ENCODE peak calls at places on chromosomes 16 and 17, in four cellular contexts. One of them, this sample, is unnamed.

GRCh38 chr16:27977966-27978365 is 85.5 kb downstream of the GSG1L start:
- DNase-seq in lower leg skin: no peak
- DNase-seq in AG09319: no peak
- DNase-seq in esophagus squamous epithelium: no peak
- DNase-seq in this sample: no peak

GRCh38 chr17:11747441-11747840 is 149.2 kb downstream of the DNAH9 start:
- DNase-seq in lower leg skin: no peak
- DNase-seq in AG09319: no peak
- DNase-seq in esophagus squamous epithelium: no peak
- DNase-seq in this sample: no peak

GRCh38 chr17:50768348-50768761 is 1.0 kb upstream of the ANKRD40CL start:
- DNase-seq in lower leg skin: peak
- DNase-seq in AG09319: no peak
- DNase-seq in esophagus squamous epithelium: no peak
- DNase-seq in this sample: no peak

GRCh38 chr17:75517277-75517865 is 1.0 kb downstream of the TSEN54 start:
- DNase-seq in lower leg skin: no peak
- DNase-seq in AG09319: no peak
- DNase-seq in esophagus squamous epithelium: no peak
- DNase-seq in this sample: no peak

GRCh38 chr16:57914244-57915173 is 56.4 kb downstream of the CNGB1 start:
- DNase-seq in lower leg skin: no peak
- DNase-seq in AG09319: no peak
- DNase-seq in esophagus squamous epithelium: no peak
- DNase-seq in this sample: no peak

GRCh38 chr17:37060966-37061365 is 112.2 kb downstream of the AATF start:
- DNase-seq in lower leg skin: no peak
- DNase-seq in AG09319: no peak
- DNase-seq in esophagus squamous epithelium: no peak
- DNase-seq in this sample: no peak

GRCh38 chr17:19578545-19578944 is 44.9 kb downstream of the SLC47A1 start:
- DNase-seq in lower leg skin: no peak
- DNase-seq in AG09319: no peak
- DNase-seq in esophagus squamous epithelium: no peak
- DNase-seq in this sample: no peak

GRCh38 chr17:39928868-39929651 is 1.5 kb downstream of the LRRC3C start:
- DNase-seq in lower leg skin: no peak
- DNase-seq in AG09319: peak
- DNase-seq in esophagus squamous epithelium: no peak
- DNase-seq in this sample: no peak

GRCh38 chr17:68759002-68759342 is 157.8 kb upstream of the FAM20A start:
- DNase-seq in lower leg skin: no peak
- DNase-seq in AG09319: no peak
- DNase-seq in esophagus squamous epithelium: no peak
- DNase-seq in this sample: no peak

GRCh38 chr17:32266389-32267269 is 997 bp downstream of the RHBDL3 start:
- DNase-seq in lower leg skin: no peak
- DNase-seq in AG09319: no peak
- DNase-seq in esophagus squamous epithelium: no peak
- DNase-seq in this sample: peak

GRCh38 chr17:47742319-47743181 is 9.5 kb downstream of the TBX21 start:
- DNase-seq in lower leg skin: no peak
- DNase-seq in AG09319: no peak
- DNase-seq in esophagus squamous epithelium: no peak
- DNase-seq in this sample: peak

GRCh38 chr16:75267631-75268264 is 16.3 kb upstream of the BCAR1 start:
- DNase-seq in lower leg skin: no peak
- DNase-seq in AG09319: no peak
- DNase-seq in esophagus squamous epithelium: no peak
- DNase-seq in this sample: no peak

GRCh38 chr17:8151641-8152111 is 528 bp downstream of the PER1 start:
- DNase-seq in lower leg skin: peak
- DNase-seq in AG09319: no peak
- DNase-seq in esophagus squamous epithelium: no peak
- DNase-seq in this sample: no peak

GRCh38 chr17:35708951-35709350 is 22.5 kb upstream of the RASL10B start:
- DNase-seq in lower leg skin: no peak
- DNase-seq in AG09319: no peak
- DNase-seq in esophagus squamous epithelium: no peak
- DNase-seq in this sample: no peak

GRCh38 chr17:45260204-45260783 is 1.6 kb downstream of the SPATA32 start:
- DNase-seq in lower leg skin: no peak
- DNase-seq in AG09319: no peak
- DNase-seq in esophagus squamous epithelium: no peak
- DNase-seq in this sample: no peak

GRCh38 chr16:28149016-28149888 is 62.5 kb downstream of the XPO6 start:
- DNase-seq in lower leg skin: no peak
- DNase-seq in AG09319: no peak
- DNase-seq in esophagus squamous epithelium: no peak
- DNase-seq in this sample: no peak

GRCh38 chr17:49748791-49749190 is 15.1 kb downstream of the FAM117A start:
- DNase-seq in lower leg skin: no peak
- DNase-seq in AG09319: no peak
- DNase-seq in esophagus squamous epithelium: no peak
- DNase-seq in this sample: no peak

GRCh38 chr16:11087691-11088431 is 143.5 kb downstream of the CLEC16A start:
- DNase-seq in lower leg skin: no peak
- DNase-seq in AG09319: no peak
- DNase-seq in esophagus squamous epithelium: no peak
- DNase-seq in this sample: no peak

GRCh38 chr16:60271382-60272180 is 1537.5 kb upstream of the GOT2 start:
- DNase-seq in lower leg skin: no peak
- DNase-seq in AG09319: no peak
- DNase-seq in esophagus squamous epithelium: no peak
- DNase-seq in this sample: no peak

GRCh38 chr17:44829558-44830358 is at the start of gene GJC1:
- DNase-seq in lower leg skin: no peak
- DNase-seq in AG09319: no peak
- DNase-seq in esophagus squamous epithelium: no peak
- DNase-seq in this sample: peak

GRCh38 chr17:78735832-78736525 is 46.1 kb downstream of the CYTH1 start:
- DNase-seq in lower leg skin: no peak
- DNase-seq in AG09319: no peak
- DNase-seq in esophagus squamous epithelium: no peak
- DNase-seq in this sample: no peak

GRCh38 chr17:5500804-5501391 is 14.5 kb downstream of the MIS12 start:
- DNase-seq in lower leg skin: peak
- DNase-seq in AG09319: peak
- DNase-seq in esophagus squamous epithelium: no peak
- DNase-seq in this sample: peak

GRCh38 chr17:7258731-7259554 is 3.3 kb downstream of the CLDN7 start:
- DNase-seq in lower leg skin: no peak
- DNase-seq in AG09319: no peak
- DNase-seq in esophagus squamous epithelium: no peak
- DNase-seq in this sample: no peak

GRCh38 chr17:39608601-39609000 is 881 bp upstream of the NEUROD2 start:
- DNase-seq in lower leg skin: no peak
- DNase-seq in AG09319: no peak
- DNase-seq in esophagus squamous epithelium: no peak
- DNase-seq in this sample: no peak

GRCh38 chr17:14919049-14919545 is 346.0 kb downstream of the PMP22 start:
- DNase-seq in lower leg skin: no peak
- DNase-seq in AG09319: no peak
- DNase-seq in esophagus squamous epithelium: no peak
- DNase-seq in this sample: peak

GRCh38 chr17:32007463-32008298 is 498 bp downstream of the LRRC37B start:
- DNase-seq in lower leg skin: no peak
- DNase-seq in AG09319: no peak
- DNase-seq in esophagus squamous epithelium: no peak
- DNase-seq in this sample: peak

GRCh38 chr17:77734371-77735050 is 224.0 kb upstream of the TNRC6C start:
- DNase-seq in lower leg skin: peak
- DNase-seq in AG09319: peak
- DNase-seq in esophagus squamous epithelium: no peak
- DNase-seq in this sample: no peak

GRCh38 chr16:83200005-83200779 is 573.4 kb downstream of the CDH13 start:
- DNase-seq in lower leg skin: no peak
- DNase-seq in AG09319: no peak
- DNase-seq in esophagus squamous epithelium: no peak
- DNase-seq in this sample: no peak

GRCh38 chr16:83215417-83216001 is 588.7 kb downstream of the CDH13 start:
- DNase-seq in lower leg skin: no peak
- DNase-seq in AG09319: no peak
- DNase-seq in esophagus squamous epithelium: no peak
- DNase-seq in this sample: peak

GRCh38 chr16:60031751-60032150 is 1297.6 kb upstream of the GOT2 start:
- DNase-seq in lower leg skin: no peak
- DNase-seq in AG09319: peak
- DNase-seq in esophagus squamous epithelium: no peak
- DNase-seq in this sample: no peak

GRCh38 chr16:75931043-75931442 is 204.8 kb upstream of the CPHXL start:
- DNase-seq in lower leg skin: no peak
- DNase-seq in AG09319: no peak
- DNase-seq in esophagus squamous epithelium: no peak
- DNase-seq in this sample: no peak

GRCh38 chr16:70661918-70662641 is 15.7 kb downstream of the IL34 start:
- DNase-seq in lower leg skin: no peak
- DNase-seq in AG09319: no peak
- DNase-seq in esophagus squamous epithelium: no peak
- DNase-seq in this sample: no peak

GRCh38 chr16:3654249-3654991 is at the start of gene DNASE1:
- DNase-seq in lower leg skin: no peak
- DNase-seq in AG09319: no peak
- DNase-seq in esophagus squamous epithelium: no peak
- DNase-seq in this sample: peak

GRCh38 chr16:76226011-76226410 is 51.2 kb upstream of the CNTNAP4 start:
- DNase-seq in lower leg skin: no peak
- DNase-seq in AG09319: no peak
- DNase-seq in esophagus squamous epithelium: no peak
- DNase-seq in this sample: no peak

GRCh38 chr16:85662036-85662812 is 26.5 kb downstream of the GINS2 start:
- DNase-seq in lower leg skin: no peak
- DNase-seq in AG09319: no peak
- DNase-seq in esophagus squamous epithelium: no peak
- DNase-seq in this sample: peak

GRCh38 chr16:85166699-85167588 is 54.7 kb upstream of the CIBAR2 start:
- DNase-seq in lower leg skin: no peak
- DNase-seq in AG09319: no peak
- DNase-seq in esophagus squamous epithelium: no peak
- DNase-seq in this sample: no peak

GRCh38 chr17:72691601-72692000 is 400.9 kb downstream of the SLC39A11 start:
- DNase-seq in lower leg skin: no peak
- DNase-seq in AG09319: no peak
- DNase-seq in esophagus squamous epithelium: no peak
- DNase-seq in this sample: no peak

DNA sequence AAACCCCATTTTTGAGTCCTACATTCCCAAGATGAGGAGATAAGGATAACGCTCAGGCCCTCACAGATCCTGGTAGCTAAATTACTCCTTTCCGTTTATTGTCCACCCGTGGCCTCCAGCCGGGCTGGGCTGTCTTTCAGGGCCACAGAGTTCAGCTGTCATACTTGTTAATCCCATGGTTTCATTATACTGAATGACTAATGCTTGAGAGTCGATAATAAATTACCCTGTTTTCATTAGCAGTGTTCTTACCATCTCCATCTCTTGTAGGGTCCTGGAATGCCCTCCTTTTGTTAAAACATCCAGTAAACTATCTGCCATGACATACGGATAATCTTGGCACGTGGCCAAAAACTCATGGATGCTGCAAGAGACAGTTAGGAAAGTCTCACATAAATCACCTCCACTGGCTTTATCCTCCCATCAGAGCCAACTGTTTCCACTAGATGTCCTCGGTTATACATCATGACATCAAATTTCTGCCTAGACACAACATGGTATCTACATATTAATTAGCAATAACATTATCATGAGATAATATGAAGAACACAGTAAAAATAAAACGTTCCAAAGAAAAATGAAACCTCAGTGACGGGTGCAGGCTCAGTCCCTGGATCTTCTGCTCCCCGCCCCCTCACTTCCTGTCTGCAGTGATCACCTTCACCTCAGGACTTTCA is 45.3 kb downstream of the BRD7 start:
- DNase-seq in lower leg skin: no peak
- DNase-seq in AG09319: no peak
- DNase-seq in esophagus squamous epithelium: no peak
- DNase-seq in this sample: no peak
- TF ChIP-seq CTCF in lower leg skin: no peak
- TF ChIP-seq CTCF in AG09319: peak
- TF ChIP-seq CTCF in esophagus squamous epithelium: no peak
- TF ChIP-seq CTCF in this sample: peak

GRCh38 chr16:17258077-17258599 is 212.6 kb downstream of the XYLT1 start:
- DNase-seq in lower leg skin: no peak
- DNase-seq in AG09319: no peak
- DNase-seq in esophagus squamous epithelium: no peak
- DNase-seq in this sample: no peak
- TF ChIP-seq CTCF in lower leg skin: no peak
- TF ChIP-seq CTCF in AG09319: no peak
- TF ChIP-seq CTCF in esophagus squamous epithelium: no peak
- TF ChIP-seq CTCF in this sample: no peak

DNA sequence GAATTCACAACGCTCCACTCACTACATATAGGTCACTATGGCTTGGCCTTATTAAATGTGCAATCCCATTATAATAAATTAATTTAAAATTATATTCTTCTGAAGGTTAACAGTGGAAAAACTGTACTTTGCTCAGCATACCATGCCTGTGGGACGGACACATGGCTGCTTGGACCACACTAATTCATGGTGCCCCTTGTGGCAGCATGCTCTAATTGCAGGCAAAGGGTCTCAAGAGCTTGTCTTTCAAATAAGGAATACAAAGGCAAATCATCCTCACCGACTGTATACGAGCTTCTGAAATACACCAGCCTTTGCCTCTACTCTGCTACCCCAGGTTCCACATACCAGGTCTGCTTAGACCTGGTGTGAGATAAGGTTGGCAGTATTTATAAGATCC is 11.7 kb downstream of the SMPD3 start:
- DNase-seq in lower leg skin: no peak
- DNase-seq in AG09319: no peak
- DNase-seq in esophagus squamous epithelium: no peak
- DNase-seq in this sample: no peak
- TF ChIP-seq CTCF in lower leg skin: no peak
- TF ChIP-seq CTCF in AG09319: no peak
- TF ChIP-seq CTCF in esophagus squamous epithelium: no peak
- TF ChIP-seq CTCF in this sample: peak

GRCh38 chr17:42980766-42981397 is 517 bp downstream of the RUNDC1 start:
- DNase-seq in lower leg skin: no peak
- DNase-seq in AG09319: no peak
- DNase-seq in esophagus squamous epithelium: no peak
- DNase-seq in this sample: peak
- TF ChIP-seq CTCF in lower leg skin: no peak
- TF ChIP-seq CTCF in AG09319: no peak
- TF ChIP-seq CTCF in esophagus squamous epithelium: peak
- TF ChIP-seq CTCF in this sample: no peak

This sample was measured in neural crest cell.